ENCODE peak calls at places on chromosomes 2 and 18, in nine cellular contexts. J is posterior cingulate gyrus, F is NCI-H774, E is myocyte, U is choroid plexus epithelial cell, S is B cell, P is AG08396, N is Panc1, I is psoas muscle. R is an unnamed sample.

GRCh38 chr18:8303151-8303770 is 306.0 kb upstream of the RAB12 start:
- DNase-seq in J (no peak), F (no peak), E (no peak), U (no peak), S (no peak), P (no peak), N (no peak), I (no peak), R (no peak)

GRCh38 chr18:35122586-35123224 is 81.5 kb downstream of the MAPRE2 start:
- DNase-seq in J (peak), F (no peak), E (peak), U (peak), S (peak), P (no peak), N (no peak), I (peak), R (peak)

GRCh38 chr2:111155610-111156009 is 34.9 kb downstream of the BCL2L11 start:
- DNase-seq in J (no peak), F (no peak), E (no peak), U (no peak), S (no peak), P (no peak), N (no peak), I (no peak), R (peak)

GRCh38 chr18:9449987-9450386 is 25.3 kb upstream of the RALBP1 start:
- DNase-seq in J (no peak), F (no peak), E (no peak), U (no peak), S (no peak), P (no peak), N (no peak), I (no peak), R (no peak)

GRCh38 chr2:96470636-96471035 is 34.5 kb downstream of the NEURL3 start:
- DNase-seq in J (peak), F (no peak), E (peak), U (peak), S (peak), P (peak), N (no peak), I (peak), R (no peak)

GRCh38 chr2:194363295-194363694 is 1293.7 kb upstream of the SLC39A10 start:
- DNase-seq in J (no peak), F (no peak), E (no peak), U (no peak), S (no peak), P (no peak), N (no peak), I (no peak), R (no peak)

GRCh38 chr2:183253441-183254130 is 129.3 kb downstream of the NUP35 start:
- DNase-seq in J (no peak), F (no peak), E (no peak), U (no peak), S (no peak), P (no peak), N (no peak), I (no peak), R (peak)

GRCh38 chr2:136645458-136645857 is 119.9 kb upstream of the THSD7B start:
- DNase-seq in J (no peak), F (no peak), E (no peak), U (no peak), S (no peak), P (no peak), N (no peak), I (no peak), R (no peak)

GRCh38 chr2:122610948-122611609 is 855.6 kb downstream of the TSN start:
- DNase-seq in J (peak), F (no peak), E (no peak), U (no peak), S (no peak), P (no peak), N (no peak), I (no peak), R (no peak)

GRCh38 chr2:3189076-3189591 is 188.5 kb downstream of the EIPR1 start:
- DNase-seq in J (peak), F (no peak), E (peak), U (no peak), S (no peak), P (no peak), N (no peak), I (no peak), R (no peak)

GRCh38 chr2:170076189-170076588 is 101.8 kb upstream of the MYO3B start:
- DNase-seq in J (no peak), F (no peak), E (no peak), U (no peak), S (no peak), P (no peak), N (no peak), I (no peak), R (no peak)

GRCh38 chr2:239308696-239309397 is 92.0 kb downstream of the HDAC4 start:
- DNase-seq in J (peak), F (no peak), E (peak), U (peak), S (no peak), P (peak), N (no peak), I (peak), R (no peak)

GRCh38 chr2:228630786-228631185 is 449.3 kb upstream of the SPHKAP start:
- DNase-seq in J (no peak), F (no peak), E (no peak), U (no peak), S (no peak), P (no peak), N (no peak), I (no peak), R (no peak)